ENCODE peak calls at places on chromosomes 5 and 9, in nine cellular contexts. One of them, this sample, is unnamed.

GRCh38 chr5:72256536-72256935 is 63.5 kb downstream of the MRPS27 start:
- DNase-seq in lower lobe of right lung: no peak
- DNase-seq in astrocyte of the spinal cord: peak; percentile 27
- DNase-seq in endothelial cell of umbilical vein: peak; percentile 72
- DNase-seq in GM12864: no peak
- DNase-seq in sigmoid colon: no peak
- DNase-seq in cardiac muscle cell: no peak
- DNase-seq in retinal pigment epithelial cell: no peak
- DNase-seq in Peyer's patch: no peak
- DNase-seq in this sample: no peak

GRCh38 chr9:91245432-91246313 is 116.0 kb downstream of the AUH start:
- DNase-seq in lower lobe of right lung: no peak
- DNase-seq in astrocyte of the spinal cord: peak; percentile 62
- DNase-seq in endothelial cell of umbilical vein: peak; percentile 13
- DNase-seq in GM12864: no peak
- DNase-seq in sigmoid colon: no peak
- DNase-seq in cardiac muscle cell: no peak
- DNase-seq in retinal pigment epithelial cell: no peak
- DNase-seq in Peyer's patch: no peak
- DNase-seq in this sample: peak; percentile 42

GRCh38 chr5:135376961-135377621 is 21.9 kb downstream of the MACROH2A1 start:
- DNase-seq in lower lobe of right lung: no peak
- DNase-seq in astrocyte of the spinal cord: no peak
- DNase-seq in endothelial cell of umbilical vein: peak; percentile 66
- DNase-seq in GM12864: no peak
- DNase-seq in sigmoid colon: no peak
- DNase-seq in cardiac muscle cell: no peak
- DNase-seq in retinal pigment epithelial cell: no peak
- DNase-seq in Peyer's patch: no peak
- DNase-seq in this sample: peak; percentile 83

GRCh38 chr5:1737790-1738405 is 61.7 kb downstream of the MRPL36 start:
- DNase-seq in lower lobe of right lung: no peak
- DNase-seq in astrocyte of the spinal cord: peak; percentile 5
- DNase-seq in endothelial cell of umbilical vein: peak; percentile 20
- DNase-seq in GM12864: peak; percentile 12
- DNase-seq in sigmoid colon: no peak
- DNase-seq in cardiac muscle cell: peak; percentile 54
- DNase-seq in retinal pigment epithelial cell: no peak
- DNase-seq in Peyer's patch: peak; percentile 51
- DNase-seq in this sample: peak; percentile 26

GRCh38 chr5:37888476-37888875 is 48.6 kb upstream of the GDNF start:
- DNase-seq in lower lobe of right lung: no peak
- DNase-seq in astrocyte of the spinal cord: peak; percentile 22
- DNase-seq in endothelial cell of umbilical vein: no peak
- DNase-seq in GM12864: no peak
- DNase-seq in sigmoid colon: no peak
- DNase-seq in cardiac muscle cell: no peak
- DNase-seq in retinal pigment epithelial cell: no peak
- DNase-seq in Peyer's patch: no peak
- DNase-seq in this sample: no peak

GRCh38 chr5:74648835-74649286 is 8.3 kb upstream of the ENC1 start:
- DNase-seq in lower lobe of right lung: no peak
- DNase-seq in astrocyte of the spinal cord: peak; percentile 70
- DNase-seq in endothelial cell of umbilical vein: peak; percentile 69
- DNase-seq in GM12864: no peak
- DNase-seq in sigmoid colon: no peak
- DNase-seq in cardiac muscle cell: peak; percentile 66
- DNase-seq in retinal pigment epithelial cell: no peak
- DNase-seq in Peyer's patch: no peak
- DNase-seq in this sample: peak; percentile 70

GRCh38 chr5:14063691-14064090 is 79.5 kb upstream of the TRIO start:
- DNase-seq in lower lobe of right lung: no peak
- DNase-seq in astrocyte of the spinal cord: no peak
- DNase-seq in endothelial cell of umbilical vein: no peak
- DNase-seq in GM12864: no peak
- DNase-seq in sigmoid colon: no peak
- DNase-seq in cardiac muscle cell: no peak
- DNase-seq in retinal pigment epithelial cell: no peak
- DNase-seq in Peyer's patch: no peak
- DNase-seq in this sample: no peak

GRCh38 chr9:3960661-3961144 is 339.2 kb downstream of the GLIS3 start:
- DNase-seq in lower lobe of right lung: no peak
- DNase-seq in astrocyte of the spinal cord: peak; percentile 24
- DNase-seq in endothelial cell of umbilical vein: no peak
- DNase-seq in GM12864: no peak
- DNase-seq in sigmoid colon: no peak
- DNase-seq in cardiac muscle cell: no peak
- DNase-seq in retinal pigment epithelial cell: peak; percentile 86
- DNase-seq in Peyer's patch: no peak
- DNase-seq in this sample: no peak

GRCh38 chr9:13049223-13049622 is 230.3 kb downstream of the MPDZ start:
- DNase-seq in lower lobe of right lung: no peak
- DNase-seq in astrocyte of the spinal cord: peak; percentile 33
- DNase-seq in endothelial cell of umbilical vein: no peak
- DNase-seq in GM12864: no peak
- DNase-seq in sigmoid colon: no peak
- DNase-seq in cardiac muscle cell: no peak
- DNase-seq in retinal pigment epithelial cell: no peak
- DNase-seq in Peyer's patch: no peak
- DNase-seq in this sample: no peak

GRCh38 chr9:13383216-13383615 is 103.7 kb upstream of the MPDZ start:
- DNase-seq in lower lobe of right lung: no peak
- DNase-seq in astrocyte of the spinal cord: no peak
- DNase-seq in endothelial cell of umbilical vein: peak; percentile 38
- DNase-seq in GM12864: no peak
- DNase-seq in sigmoid colon: no peak
- DNase-seq in cardiac muscle cell: no peak
- DNase-seq in retinal pigment epithelial cell: no peak
- DNase-seq in Peyer's patch: no peak
- DNase-seq in this sample: no peak

GRCh38 chr9:127087411-127087810 is 35.0 kb downstream of the ANGPTL2 start:
- DNase-seq in lower lobe of right lung: no peak
- DNase-seq in astrocyte of the spinal cord: no peak
- DNase-seq in endothelial cell of umbilical vein: no peak
- DNase-seq in GM12864: no peak
- DNase-seq in sigmoid colon: peak; percentile 58
- DNase-seq in cardiac muscle cell: no peak
- DNase-seq in retinal pigment epithelial cell: no peak
- DNase-seq in Peyer's patch: peak; percentile 21
- DNase-seq in this sample: no peak

GRCh38 chr9:108468364-108468763 is 387.4 kb downstream of the ACTL7B start:
- DNase-seq in lower lobe of right lung: peak; percentile 57
- DNase-seq in astrocyte of the spinal cord: no peak
- DNase-seq in endothelial cell of umbilical vein: peak; percentile 36
- DNase-seq in GM12864: no peak
- DNase-seq in sigmoid colon: no peak
- DNase-seq in cardiac muscle cell: peak; percentile 4
- DNase-seq in retinal pigment epithelial cell: no peak
- DNase-seq in Peyer's patch: no peak
- DNase-seq in this sample: peak; percentile 20

GRCh38 chr5:131008329-131008728 is 156.7 kb downstream of the HINT1 start:
- DNase-seq in lower lobe of right lung: no peak
- DNase-seq in astrocyte of the spinal cord: no peak
- DNase-seq in endothelial cell of umbilical vein: no peak
- DNase-seq in GM12864: no peak
- DNase-seq in sigmoid colon: no peak
- DNase-seq in cardiac muscle cell: no peak
- DNase-seq in retinal pigment epithelial cell: no peak
- DNase-seq in Peyer's patch: no peak
- DNase-seq in this sample: no peak

GRCh38 chr5:122458278-122458872 is 146.3 kb downstream of the SNCAIP start:
- DNase-seq in lower lobe of right lung: no peak
- DNase-seq in astrocyte of the spinal cord: no peak
- DNase-seq in endothelial cell of umbilical vein: peak; percentile 9
- DNase-seq in GM12864: no peak
- DNase-seq in sigmoid colon: no peak
- DNase-seq in cardiac muscle cell: peak; percentile 49
- DNase-seq in retinal pigment epithelial cell: no peak
- DNase-seq in Peyer's patch: peak; percentile 47
- DNase-seq in this sample: peak; percentile 16

GRCh38 chr9:106862115-106862945 is 636 bp upstream of the ZNF462 start:
- DNase-seq in lower lobe of right lung: no peak
- DNase-seq in astrocyte of the spinal cord: peak; percentile 60
- DNase-seq in endothelial cell of umbilical vein: peak; percentile 54
- DNase-seq in GM12864: no peak
- DNase-seq in sigmoid colon: peak; percentile 73
- DNase-seq in cardiac muscle cell: peak; percentile 77
- DNase-seq in retinal pigment epithelial cell: peak; percentile 55
- DNase-seq in Peyer's patch: peak; percentile 58
- DNase-seq in this sample: peak; percentile 46
- TF ChIP-seq CTCF in lower lobe of right lung: no peak
- TF ChIP-seq CTCF in astrocyte of the spinal cord: peak; percentile 33
- TF ChIP-seq CTCF in endothelial cell of umbilical vein: no peak
- TF ChIP-seq CTCF in GM12864: peak; percentile 13
- TF ChIP-seq CTCF in sigmoid colon: peak; percentile 19
- TF ChIP-seq CTCF in cardiac muscle cell: peak; percentile 47
- TF ChIP-seq CTCF in retinal pigment epithelial cell: peak; percentile 50
- TF ChIP-seq CTCF in Peyer's patch: no peak
- TF ChIP-seq CTCF in this sample: peak; percentile 49

GRCh38 chr9:96762562-96762961 is 15.3 kb downstream of the ZNF510 start:
- DNase-seq in lower lobe of right lung: no peak
- DNase-seq in astrocyte of the spinal cord: no peak
- DNase-seq in endothelial cell of umbilical vein: no peak
- DNase-seq in GM12864: no peak
- DNase-seq in sigmoid colon: no peak
- DNase-seq in cardiac muscle cell: no peak
- DNase-seq in retinal pigment epithelial cell: no peak
- DNase-seq in Peyer's patch: no peak
- DNase-seq in this sample: no peak

GRCh38 chr9:96758845-96759673 is 18.8 kb downstream of the ZNF510 start:
- DNase-seq in lower lobe of right lung: no peak
- DNase-seq in astrocyte of the spinal cord: peak; percentile 18
- DNase-seq in endothelial cell of umbilical vein: peak; percentile 4
- DNase-seq in GM12864: no peak
- DNase-seq in sigmoid colon: no peak
- DNase-seq in cardiac muscle cell: no peak
- DNase-seq in retinal pigment epithelial cell: no peak
- DNase-seq in Peyer's patch: no peak
- DNase-seq in this sample: peak; percentile 3
- H3K4me3 ChIP-seq in lower lobe of right lung: no peak overlapping the region
- H3K4me3 ChIP-seq in astrocyte of the spinal cord: no peak overlapping the region
- H3K4me3 ChIP-seq in endothelial cell of umbilical vein: no peak overlapping the region
- H3K4me3 ChIP-seq in GM12864: no peak overlapping the region
- H3K4me3 ChIP-seq in sigmoid colon: no peak overlapping the region
- H3K4me3 ChIP-seq in cardiac muscle cell: no peak overlapping the region
- H3K4me3 ChIP-seq in retinal pigment epithelial cell: no peak overlapping the region
- H3K4me3 ChIP-seq in Peyer's patch: no peak overlapping the region
- H3K4me3 ChIP-seq in this sample: no peak overlapping the region

DNA sequence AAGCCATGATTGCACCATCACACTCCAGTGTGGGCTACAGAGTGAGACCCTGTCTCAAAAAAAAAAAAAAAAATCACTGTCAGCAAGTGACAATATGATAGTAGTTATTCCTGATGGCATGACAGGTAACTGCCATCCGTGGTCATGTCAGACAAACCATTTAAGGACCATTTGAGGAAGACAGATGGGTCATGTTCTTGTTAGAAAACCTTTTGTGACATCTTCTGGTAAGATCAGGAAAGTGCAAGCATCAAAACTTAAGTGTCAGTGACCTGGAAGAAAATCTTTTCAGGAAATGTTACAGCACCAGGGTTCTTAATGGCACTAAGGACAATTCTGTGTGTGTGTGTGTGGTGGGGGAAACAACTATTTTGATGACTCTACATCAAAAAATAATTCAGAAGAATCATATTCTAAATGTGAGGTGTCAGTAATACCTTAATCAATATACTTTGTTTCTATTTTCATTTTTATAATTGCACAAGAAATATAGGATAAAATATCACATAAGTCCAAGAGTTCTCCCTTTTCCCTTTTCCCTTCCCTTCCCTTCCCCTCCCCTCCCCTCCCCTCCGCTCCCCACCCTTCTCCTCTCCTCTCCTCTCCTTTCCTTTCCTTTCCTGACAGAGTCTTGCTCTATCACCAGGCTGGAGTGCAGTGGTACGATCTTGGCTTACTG is 17.8 kb downstream of the SLC38A9 start:
- DNase-seq in lower lobe of right lung: no peak
- DNase-seq in astrocyte of the spinal cord: peak; percentile 24
- DNase-seq in endothelial cell of umbilical vein: peak; percentile 15
- DNase-seq in GM12864: no peak
- DNase-seq in sigmoid colon: no peak
- DNase-seq in cardiac muscle cell: peak; percentile 19
- DNase-seq in retinal pigment epithelial cell: no peak
- DNase-seq in Peyer's patch: no peak
- DNase-seq in this sample: peak; percentile 52
- TF ChIP-seq CTCF in lower lobe of right lung: peak; percentile 40
- TF ChIP-seq CTCF in astrocyte of the spinal cord: peak; percentile 49
- TF ChIP-seq CTCF in endothelial cell of umbilical vein: no peak
- TF ChIP-seq CTCF in GM12864: peak; percentile 56
- TF ChIP-seq CTCF in sigmoid colon: peak; percentile 47
- TF ChIP-seq CTCF in cardiac muscle cell: peak; percentile 37
- TF ChIP-seq CTCF in retinal pigment epithelial cell: peak; percentile 42
- TF ChIP-seq CTCF in Peyer's patch: peak; percentile 64
- TF ChIP-seq CTCF in this sample: peak; percentile 53

DNA sequence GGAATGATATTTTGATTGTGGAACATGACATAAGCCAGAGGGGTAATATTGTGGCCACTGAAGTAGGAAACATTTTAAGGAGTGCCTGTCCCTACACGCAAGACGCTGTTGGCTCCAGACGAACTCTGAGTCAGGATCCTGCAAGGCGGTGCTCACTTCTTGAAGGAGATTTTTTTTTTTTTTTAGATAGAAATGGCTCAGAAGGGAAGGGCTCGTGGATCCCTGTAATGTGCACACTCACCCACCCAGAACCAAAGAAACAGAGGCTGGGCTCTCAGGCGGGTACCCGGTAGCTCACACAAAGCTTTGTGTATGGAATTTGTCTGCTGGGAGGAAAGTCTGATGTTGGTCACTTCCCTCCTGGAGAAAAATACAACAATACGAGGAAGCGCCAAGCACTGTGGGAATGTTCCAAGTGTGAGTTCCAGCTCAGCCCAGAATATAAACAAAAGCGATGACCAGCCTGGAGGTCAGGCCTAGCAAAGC is 25.7 kb downstream of the RAPGEF1 start:
- DNase-seq in lower lobe of right lung: peak; percentile 53
- DNase-seq in astrocyte of the spinal cord: peak; percentile 90
- DNase-seq in endothelial cell of umbilical vein: peak; percentile 99
- DNase-seq in GM12864: no peak
- DNase-seq in sigmoid colon: peak; percentile 90
- DNase-seq in cardiac muscle cell: no peak
- DNase-seq in retinal pigment epithelial cell: no peak
- DNase-seq in Peyer's patch: no peak
- DNase-seq in this sample: peak; percentile 90
- H3K4me3 ChIP-seq in lower lobe of right lung: no peak overlapping the region
- H3K4me3 ChIP-seq in astrocyte of the spinal cord: peak overlapping the region; percentile 14
- H3K4me3 ChIP-seq in endothelial cell of umbilical vein: peak overlapping the region; percentile 6
- H3K4me3 ChIP-seq in GM12864: no peak overlapping the region
- H3K4me3 ChIP-seq in sigmoid colon: no peak overlapping the region
- H3K4me3 ChIP-seq in cardiac muscle cell: no peak overlapping the region
- H3K4me3 ChIP-seq in retinal pigment epithelial cell: no peak overlapping the region
- H3K4me3 ChIP-seq in Peyer's patch: no peak overlapping the region
- H3K4me3 ChIP-seq in this sample: peak overlapping the region; percentile 26

GRCh38 chr9:105656131-105656921 is 5.9 kb upstream of the TAL2 start:
- DNase-seq in lower lobe of right lung: no peak
- DNase-seq in astrocyte of the spinal cord: no peak
- DNase-seq in endothelial cell of umbilical vein: no peak
- DNase-seq in GM12864: no peak
- DNase-seq in sigmoid colon: no peak
- DNase-seq in cardiac muscle cell: peak; percentile 65
- DNase-seq in retinal pigment epithelial cell: no peak
- DNase-seq in Peyer's patch: peak; percentile 52
- DNase-seq in this sample: peak; percentile 3
- TF ChIP-seq CTCF in lower lobe of right lung: peak; percentile 23
- TF ChIP-seq CTCF in astrocyte of the spinal cord: peak; percentile 1
- TF ChIP-seq CTCF in endothelial cell of umbilical vein: no peak
- TF ChIP-seq CTCF in GM12864: peak; percentile 23
- TF ChIP-seq CTCF in sigmoid colon: no peak
- TF ChIP-seq CTCF in cardiac muscle cell: peak; percentile 28
- TF ChIP-seq CTCF in retinal pigment epithelial cell: no peak
- TF ChIP-seq CTCF in Peyer's patch: peak; percentile 35
- TF ChIP-seq CTCF in this sample: peak; percentile 4